ENCODE peak calls at places on chromosomes 6 and 20, in ten cellular contexts. L is amniotic stem cell, W is GM23248, U is iPS DF 6.9, Q is kidney tubule cell, N is Karpas-422, B is GM03348, Z is RPMI7951, J is RWPE1, Y is cardiac fibroblast. F is an unnamed sample.

GRCh38 chr6:115271001-115271400 is 789.7 kb downstream of the FRK start:
- DNase-seq in W (no peak), N (no peak), J (no peak), Y (no peak), B (no peak), L (no peak), Q (no peak), Z (no peak), U (no peak), F (no peak)

GRCh38 chr6:134249759-134250602 is 67.9 kb downstream of the SGK1 start:
- DNase-seq in U (no peak), L (no peak), N (no peak), Z (peak; percentile 29), Q (no peak), W (peak; percentile 41), Y (peak; percentile 54), J (no peak), B (no peak), F (no peak)

GRCh38 chr6:15147827-15148226 is 98.0 kb upstream of the JARID2 start:
- DNase-seq in J (no peak), Q (no peak), B (no peak), N (no peak), U (no peak), Y (no peak), L (no peak), W (no peak), Z (no peak), F (no peak)

GRCh38 chr6:79570129-79570801 is 33.0 kb upstream of the LCA5 start:
- DNase-seq in W (peak; percentile 35), B (peak; percentile 10), Z (no peak), L (no peak), U (peak; percentile 76), N (no peak), Y (peak; percentile 33), Q (peak; percentile 76), J (peak; percentile 47), F (no peak)

GRCh38 chr6:155946860-155947259 is 491.2 kb upstream of the NOX3 start:
- DNase-seq in J (no peak), W (no peak), U (no peak), N (no peak), L (no peak), Z (no peak), Y (no peak), Q (no peak), B (no peak), F (no peak)

GRCh38 chr6:27159725-27160124 is 87.8 kb upstream of the PRSS16 start:
- DNase-seq in W (no peak), N (no peak), Q (no peak), U (no peak), Y (no peak), J (no peak), Z (no peak), B (no peak), L (no peak), F (no peak)

GRCh38 chr6:106767271-106767670 is 137.9 kb downstream of the QRSL1 start:
- DNase-seq in J (no peak), W (no peak), L (no peak), B (no peak), Y (no peak), Q (no peak), U (no peak), N (no peak), Z (no peak), F (no peak)

GRCh38 chr20:44167736-44168135 is 19.3 kb downstream of the JPH2 start:
- DNase-seq in J (no peak), Z (no peak), W (no peak), B (no peak), Q (no peak), Y (no peak), L (no peak), N (no peak), U (no peak), F (no peak)

GRCh38 chr6:150865043-150865405 is 478 bp upstream of the MTHFD1L start:
- DNase-seq in B (no peak), L (no peak), Q (no peak), Z (no peak), Y (no peak), J (no peak), N (peak; percentile 43), W (peak; percentile 27), U (no peak), F (no peak)

GRCh38 chr6:47111685-47112084 is 69.6 kb upstream of the ADGRF1 start:
- DNase-seq in B (no peak), J (peak; percentile 32), N (peak; percentile 7), Q (peak; percentile 93), Z (no peak), W (no peak), U (no peak), Y (peak; percentile 44), L (no peak), F (no peak)

GRCh38 chr6:33702345-33702977 is 9.0 kb downstream of the UQCC2 start:
- DNase-seq in J (no peak), Q (peak; percentile 53), B (peak; percentile 81), L (peak; percentile 21), Z (peak; percentile 62), N (peak; percentile 78), U (no peak), Y (peak; percentile 85), W (peak; percentile 84), F (peak; percentile 45)

GRCh38 chr6:137808191-137808590 is 58.9 kb upstream of the TNFAIP3 start:
- DNase-seq in Y (peak; percentile 60), U (no peak), J (peak; percentile 84), Q (peak; percentile 91), Z (peak; percentile 59), N (no peak), B (peak; percentile 50), L (no peak), W (peak; percentile 79), F (no peak)

GRCh38 chr6:126180585-126180984 is 159.3 kb upstream of the CENPW start:
- DNase-seq in Q (peak; percentile 96), Z (peak; percentile 86), Y (peak; percentile 59), J (peak; percentile 63), B (peak; percentile 9), L (no peak), W (peak; percentile 89), N (no peak), U (no peak), F (no peak)

GRCh38 chr6:156719395-156719719 is 57.8 kb upstream of the ARID1B start:
- DNase-seq in Y (no peak), U (no peak), Z (no peak), Q (peak; percentile 8), W (no peak), N (no peak), J (no peak), L (no peak), B (no peak), F (no peak)

GRCh38 chr6:168194732-168195565 is 115.9 kb upstream of the FRMD1 start:
- DNase-seq in L (no peak), W (no peak), Q (peak; percentile 55), B (no peak), Y (no peak), Z (no peak), U (no peak), J (no peak), N (no peak), F (peak; percentile 42)

GRCh38 chr6:167993831-167994230 is 3.6 kb upstream of the KIF25 start:
- DNase-seq in Z (no peak), J (no peak), W (no peak), Y (no peak), L (no peak), N (no peak), U (no peak), B (no peak), Q (no peak), F (no peak)

GRCh38 chr6:1080453-1081328 is 231.2 kb upstream of the FOXQ1 start:
- DNase-seq in J (no peak), B (no peak), Q (no peak), L (no peak), U (no peak), Z (no peak), N (no peak), Y (no peak), W (no peak), F (no peak)